ENCODE peak calls at places on chromosomes 4 and X, in six cellular contexts. One of them, this sample, is unnamed.
A peak's percentile ranks its signal among the peaks of the same experiment; 100 is the strongest.

GRCh38 chr4:178784491-178784890 is 1342.3 kb upstream of the AGA start:
- DNase-seq in dorsolateral prefrontal cortex: no peak
- DNase-seq in HCT116: no peak
- DNase-seq in BJ: no peak
- DNase-seq in OCI-LY7: no peak
- DNase-seq in cardiac muscle cell: no peak
- DNase-seq in this sample: no peak

GRCh38 chr4:115249808-115250207 is 136.4 kb upstream of the NDST4 start:
- DNase-seq in dorsolateral prefrontal cortex: no peak
- DNase-seq in HCT116: peak; percentile 27
- DNase-seq in BJ: no peak
- DNase-seq in OCI-LY7: no peak
- DNase-seq in cardiac muscle cell: no peak
- DNase-seq in this sample: no peak

GRCh38 chr4:26238782-26239647 is 81.8 kb upstream of the RBPJ start:
- DNase-seq in dorsolateral prefrontal cortex: no peak
- DNase-seq in HCT116: no peak
- DNase-seq in BJ: no peak
- DNase-seq in OCI-LY7: no peak
- DNase-seq in cardiac muscle cell: no peak
- DNase-seq in this sample: no peak

GRCh38 chr4:129546531-129546930 is 450.6 kb downstream of the C4orf33 start:
- DNase-seq in dorsolateral prefrontal cortex: no peak
- DNase-seq in HCT116: no peak
- DNase-seq in BJ: no peak
- DNase-seq in OCI-LY7: no peak
- DNase-seq in cardiac muscle cell: no peak
- DNase-seq in this sample: no peak

GRCh38 chr4:165751882-165752281 is 121.2 kb upstream of the TLL1 start:
- DNase-seq in dorsolateral prefrontal cortex: no peak
- DNase-seq in HCT116: no peak
- DNase-seq in BJ: no peak
- DNase-seq in OCI-LY7: no peak
- DNase-seq in cardiac muscle cell: no peak
- DNase-seq in this sample: no peak

GRCh38 chr4:26822546-26822945 is 38.1 kb upstream of the STIM2 start:
- DNase-seq in dorsolateral prefrontal cortex: no peak
- DNase-seq in HCT116: no peak
- DNase-seq in BJ: no peak
- DNase-seq in OCI-LY7: peak; percentile 54
- DNase-seq in cardiac muscle cell: no peak
- DNase-seq in this sample: no peak

GRCh38 chr4:10144479-10144878 is 27.9 kb upstream of the WDR1 start:
- DNase-seq in dorsolateral prefrontal cortex: no peak
- DNase-seq in HCT116: no peak
- DNase-seq in BJ: no peak
- DNase-seq in OCI-LY7: no peak
- DNase-seq in cardiac muscle cell: no peak
- DNase-seq in this sample: no peak

GRCh38 chr4:8651661-8652180 is 59.2 kb downstream of the CPZ start:
- DNase-seq in dorsolateral prefrontal cortex: no peak
- DNase-seq in HCT116: no peak
- DNase-seq in BJ: no peak
- DNase-seq in OCI-LY7: no peak
- DNase-seq in cardiac muscle cell: no peak
- DNase-seq in this sample: no peak

GRCh38 chrX:140141444-140142029 is 176.2 kb upstream of the CXorf66 start:
- DNase-seq in dorsolateral prefrontal cortex: no peak
- DNase-seq in HCT116: peak; percentile 2
- DNase-seq in BJ: no peak
- DNase-seq in OCI-LY7: peak; percentile 18
- DNase-seq in cardiac muscle cell: peak; percentile 46
- DNase-seq in this sample: no peak

GRCh38 chrX:106467422-106467821 is 144.4 kb upstream of the RADX start:
- DNase-seq in dorsolateral prefrontal cortex: no peak
- DNase-seq in HCT116: no peak
- DNase-seq in BJ: no peak
- DNase-seq in OCI-LY7: no peak
- DNase-seq in cardiac muscle cell: no peak
- DNase-seq in this sample: no peak

GRCh38 chr4:106245176-106245575 is 70.8 kb downstream of the TBCK start:
- DNase-seq in dorsolateral prefrontal cortex: no peak
- DNase-seq in HCT116: no peak
- DNase-seq in BJ: no peak
- DNase-seq in OCI-LY7: no peak
- DNase-seq in cardiac muscle cell: peak; percentile 1
- DNase-seq in this sample: no peak

GRCh38 chr4:123746981-123747380 is 350.4 kb downstream of the SPRY1 start:
- DNase-seq in dorsolateral prefrontal cortex: no peak
- DNase-seq in HCT116: no peak
- DNase-seq in BJ: no peak
- DNase-seq in OCI-LY7: no peak
- DNase-seq in cardiac muscle cell: peak; percentile 16
- DNase-seq in this sample: no peak

GRCh38 chr4:3420606-3420955 is 21.2 kb upstream of the HGFAC start:
- DNase-seq in dorsolateral prefrontal cortex: no peak
- DNase-seq in HCT116: no peak
- DNase-seq in BJ: no peak
- DNase-seq in OCI-LY7: no peak
- DNase-seq in cardiac muscle cell: no peak
- DNase-seq in this sample: no peak

GRCh38 chr4:119139316-119139715 is 3.7 kb downstream of the MYOZ2 start:
- DNase-seq in dorsolateral prefrontal cortex: no peak
- DNase-seq in HCT116: no peak
- DNase-seq in BJ: no peak
- DNase-seq in OCI-LY7: no peak
- DNase-seq in cardiac muscle cell: no peak
- DNase-seq in this sample: no peak

GRCh38 chr4:55817691-55818090 is 1.9 kb upstream of the EXOC1L start:
- DNase-seq in dorsolateral prefrontal cortex: no peak
- DNase-seq in HCT116: no peak
- DNase-seq in BJ: no peak
- DNase-seq in OCI-LY7: no peak
- DNase-seq in cardiac muscle cell: no peak
- DNase-seq in this sample: no peak

GRCh38 chrX:140362861-140363260 is 142.0 kb downstream of the SOX3 start:
- DNase-seq in dorsolateral prefrontal cortex: no peak
- DNase-seq in HCT116: no peak
- DNase-seq in BJ: no peak
- DNase-seq in OCI-LY7: no peak
- DNase-seq in cardiac muscle cell: no peak
- DNase-seq in this sample: no peak

GRCh38 chrX:48937065-48937907 is 18.5 kb upstream of the PIM2 start:
- DNase-seq in dorsolateral prefrontal cortex: no peak
- DNase-seq in HCT116: no peak
- DNase-seq in BJ: no peak
- DNase-seq in OCI-LY7: peak; percentile 91
- DNase-seq in cardiac muscle cell: peak; percentile 30
- DNase-seq in this sample: no peak

GRCh38 chrX:31323658-31324057 is 251.8 kb upstream of the FTHL17 start:
- DNase-seq in dorsolateral prefrontal cortex: no peak
- DNase-seq in HCT116: no peak
- DNase-seq in BJ: no peak
- DNase-seq in OCI-LY7: no peak
- DNase-seq in cardiac muscle cell: no peak
- DNase-seq in this sample: no peak

GRCh38 chr4:26181616-26182015 is 139.2 kb upstream of the RBPJ start:
- DNase-seq in dorsolateral prefrontal cortex: no peak
- DNase-seq in HCT116: no peak
- DNase-seq in BJ: no peak
- DNase-seq in OCI-LY7: no peak
- DNase-seq in cardiac muscle cell: no peak
- DNase-seq in this sample: no peak

GRCh38 chrX:133307637-133308485 is 89.7 kb upstream of the TFDP3 start:
- DNase-seq in dorsolateral prefrontal cortex: peak; percentile 36
- DNase-seq in HCT116: no peak
- DNase-seq in BJ: no peak
- DNase-seq in OCI-LY7: no peak
- DNase-seq in cardiac muscle cell: peak; percentile 77
- DNase-seq in this sample: no peak

DNA sequence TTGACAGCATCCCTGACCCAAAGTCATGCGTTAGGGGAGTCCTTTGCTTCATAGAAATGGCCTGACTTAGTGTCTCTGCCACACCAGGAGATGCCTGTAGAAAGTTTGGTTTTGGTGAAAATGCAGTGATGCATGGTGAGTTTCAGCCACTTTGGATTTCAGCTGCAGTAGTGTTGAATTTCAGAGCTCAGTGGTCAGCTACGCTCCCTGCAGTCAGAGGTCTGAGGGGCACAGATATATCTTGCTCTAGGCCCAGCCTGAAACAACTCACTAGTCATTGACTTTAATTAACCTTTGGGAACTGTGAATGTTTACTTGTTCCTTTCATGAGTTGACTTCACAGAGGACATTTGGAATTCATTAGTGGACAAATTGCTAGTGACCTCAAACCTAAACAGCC is 17.5 kb downstream of the RBMX2 start:
- DNase-seq in dorsolateral prefrontal cortex: no peak
- DNase-seq in HCT116: no peak
- DNase-seq in BJ: no peak
- DNase-seq in OCI-LY7: no peak
- DNase-seq in cardiac muscle cell: no peak
- DNase-seq in this sample: no peak
- H3K4me3 ChIP-seq in dorsolateral prefrontal cortex: no peak overlapping the region
- H3K4me3 ChIP-seq in HCT116: no peak overlapping the region
- H3K4me3 ChIP-seq in BJ: no peak overlapping the region
- H3K4me3 ChIP-seq in OCI-LY7: no peak overlapping the region
- H3K4me3 ChIP-seq in cardiac muscle cell: no peak overlapping the region
- H3K4me3 ChIP-seq in this sample: no peak overlapping the region

GRCh38 chrX:19121898-19122640 is at the start of gene ADGRG2:
- DNase-seq in dorsolateral prefrontal cortex: no peak
- DNase-seq in HCT116: no peak
- DNase-seq in BJ: no peak
- DNase-seq in OCI-LY7: no peak
- DNase-seq in cardiac muscle cell: peak; percentile 55
- DNase-seq in this sample: no peak
- H3K4me3 ChIP-seq in dorsolateral prefrontal cortex: peak within 1 kb of the TSS; percentile 24
- H3K4me3 ChIP-seq in HCT116: no peak within 1 kb of the TSS
- H3K4me3 ChIP-seq in BJ: peak within 1 kb of the TSS; percentile 16
- H3K4me3 ChIP-seq in OCI-LY7: no peak within 1 kb of the TSS
- H3K4me3 ChIP-seq in cardiac muscle cell: peak within 1 kb of the TSS; percentile 43
- H3K4me3 ChIP-seq in this sample: peak within 1 kb of the TSS; percentile 33

GRCh38 chr4:146059153-146059552 is 116.4 kb upstream of the LSM6 start:
- DNase-seq in dorsolateral prefrontal cortex: no peak
- DNase-seq in HCT116: no peak
- DNase-seq in BJ: no peak
- DNase-seq in OCI-LY7: peak; percentile 85
- DNase-seq in cardiac muscle cell: no peak
- DNase-seq in this sample: no peak
- H3K4me3 ChIP-seq in dorsolateral prefrontal cortex: no peak overlapping the region
- H3K4me3 ChIP-seq in HCT116: no peak overlapping the region
- H3K4me3 ChIP-seq in BJ: no peak overlapping the region
- H3K4me3 ChIP-seq in OCI-LY7: peak overlapping the region; percentile 60
- H3K4me3 ChIP-seq in cardiac muscle cell: no peak overlapping the region
- H3K4me3 ChIP-seq in this sample: no peak overlapping the region

DNA sequence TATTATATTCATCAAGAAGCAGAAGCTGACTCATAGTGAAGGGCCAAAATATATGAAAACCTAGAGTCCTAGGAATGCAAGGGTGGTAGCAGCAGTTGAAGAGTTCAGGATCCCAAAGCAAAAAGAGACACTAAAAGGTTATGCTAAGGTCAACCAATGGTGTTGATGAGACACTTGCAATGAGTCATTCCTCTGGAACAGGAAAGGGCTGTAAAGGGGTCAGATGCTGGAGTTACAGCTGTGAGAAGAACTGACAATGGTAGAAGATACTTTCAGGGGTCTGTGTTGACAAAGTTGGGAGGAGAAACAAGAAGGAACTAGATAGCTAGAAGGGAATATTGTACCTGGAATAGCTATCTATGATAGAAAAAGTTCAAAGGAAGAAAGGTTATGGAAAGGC is 47.5 kb downstream of the ZGRF1 start:
- DNase-seq in dorsolateral prefrontal cortex: no peak
- DNase-seq in HCT116: peak; percentile 6
- DNase-seq in BJ: peak; percentile 1
- DNase-seq in OCI-LY7: no peak
- DNase-seq in cardiac muscle cell: no peak
- DNase-seq in this sample: no peak
- H3K4me3 ChIP-seq in dorsolateral prefrontal cortex: no peak overlapping the region
- H3K4me3 ChIP-seq in HCT116: no peak overlapping the region
- H3K4me3 ChIP-seq in BJ: no peak overlapping the region
- H3K4me3 ChIP-seq in OCI-LY7: no peak overlapping the region
- H3K4me3 ChIP-seq in cardiac muscle cell: no peak overlapping the region
- H3K4me3 ChIP-seq in this sample: no peak overlapping the region

DNA sequence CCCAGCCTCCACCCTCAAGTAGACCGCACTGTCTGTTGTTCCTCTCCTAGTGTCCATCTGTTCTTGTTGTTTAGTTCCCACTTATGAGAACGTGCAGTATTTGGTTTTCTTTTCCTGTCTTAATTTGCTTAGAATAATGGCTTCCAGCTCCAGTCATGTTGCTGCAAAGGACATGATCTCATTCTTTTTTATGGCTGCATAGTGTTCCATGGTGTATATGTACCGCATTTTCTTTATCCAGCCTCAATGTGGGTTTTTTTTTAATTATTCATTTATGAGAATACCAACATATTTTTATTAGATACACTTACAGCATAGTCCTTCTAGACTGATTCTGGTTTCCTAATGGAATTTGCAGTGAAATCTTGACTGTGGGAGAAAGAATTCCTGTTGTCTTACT is 1.3 kb downstream of the VMA21 start:
- DNase-seq in dorsolateral prefrontal cortex: no peak
- DNase-seq in HCT116: no peak
- DNase-seq in BJ: no peak
- DNase-seq in OCI-LY7: peak; percentile 1
- DNase-seq in cardiac muscle cell: no peak
- DNase-seq in this sample: no peak
- H3K4me3 ChIP-seq in dorsolateral prefrontal cortex: no peak overlapping the region
- H3K4me3 ChIP-seq in HCT116: peak overlapping the region; percentile 78
- H3K4me3 ChIP-seq in BJ: no peak overlapping the region
- H3K4me3 ChIP-seq in OCI-LY7: peak overlapping the region; percentile 98
- H3K4me3 ChIP-seq in cardiac muscle cell: no peak overlapping the region
- H3K4me3 ChIP-seq in this sample: peak overlapping the region; percentile 81

DNA sequence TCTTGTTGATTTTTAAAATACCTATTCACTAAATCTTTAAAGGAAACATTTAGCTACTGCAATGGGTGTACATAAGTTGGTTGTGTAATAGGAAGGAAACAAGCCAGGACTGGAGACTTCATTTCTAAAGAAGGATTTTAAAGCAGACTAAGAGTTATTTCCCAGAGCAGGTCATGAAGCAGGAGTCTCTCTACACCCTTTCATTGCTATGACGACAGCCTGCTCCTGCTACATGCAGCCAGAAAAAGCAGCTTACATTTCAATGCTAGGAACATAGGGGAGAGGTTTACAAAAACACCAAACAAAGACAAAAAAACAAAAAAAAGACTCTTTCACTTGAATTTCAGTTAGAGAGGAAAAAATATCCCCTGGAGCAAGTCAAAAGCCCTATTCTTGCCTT is 3.5 kb downstream of the SPARCL1 start:
- DNase-seq in dorsolateral prefrontal cortex: no peak
- DNase-seq in HCT116: no peak
- DNase-seq in BJ: no peak
- DNase-seq in OCI-LY7: no peak
- DNase-seq in cardiac muscle cell: no peak
- DNase-seq in this sample: no peak
- H3K4me3 ChIP-seq in dorsolateral prefrontal cortex: peak overlapping the region; percentile 51
- H3K4me3 ChIP-seq in HCT116: no peak overlapping the region
- H3K4me3 ChIP-seq in BJ: no peak overlapping the region
- H3K4me3 ChIP-seq in OCI-LY7: no peak overlapping the region
- H3K4me3 ChIP-seq in cardiac muscle cell: no peak overlapping the region
- H3K4me3 ChIP-seq in this sample: no peak overlapping the region

This sample was measured in AG04449.